ENCODE peak calls at places on chromosomes 11 and 22, in ten cellular contexts. One of them, this sample, is unnamed.

GRCh38 chr11:57330029-57330428 is 5.3 kb upstream of the TNKS1BP1 start:
- DNase-seq in cardiac muscle cell: no peak
- DNase-seq in IMR-90: no peak
- DNase-seq in A549: no peak
- DNase-seq in colonic mucosa: no peak
- DNase-seq in heart right ventricle: no peak
- DNase-seq in fibroblast of mammary gland: no peak
- DNase-seq in keratinocyte: no peak
- DNase-seq in AG09309: no peak
- DNase-seq in Caco-2: no peak
- DNase-seq in this sample: no peak

GRCh38 chr22:19825904-19826618 is 28.6 kb downstream of the GNB1L start:
- DNase-seq in A549: no peak
- DNase-seq in AG09309: no peak
- DNase-seq in keratinocyte: no peak
- DNase-seq in fibroblast of mammary gland: no peak
- DNase-seq in Caco-2: no peak
- DNase-seq in colonic mucosa: peak
- DNase-seq in heart right ventricle: no peak
- DNase-seq in IMR-90: no peak
- DNase-seq in cardiac muscle cell: no peak
- DNase-seq in this sample: no peak

GRCh38 chr11:69319255-69320106 is 25.5 kb downstream of the MYEOV start:
- DNase-seq in IMR-90: no peak
- DNase-seq in fibroblast of mammary gland: no peak
- DNase-seq in keratinocyte: no peak
- DNase-seq in AG09309: no peak
- DNase-seq in Caco-2: peak
- DNase-seq in A549: no peak
- DNase-seq in cardiac muscle cell: no peak
- DNase-seq in heart right ventricle: no peak
- DNase-seq in colonic mucosa: no peak
- DNase-seq in this sample: no peak

GRCh38 chr11:15006139-15006759 is 34.1 kb upstream of the CALCA start:
- DNase-seq in IMR-90: peak
- DNase-seq in Caco-2: no peak
- DNase-seq in fibroblast of mammary gland: peak
- DNase-seq in AG09309: peak
- DNase-seq in colonic mucosa: no peak
- DNase-seq in A549: peak
- DNase-seq in keratinocyte: peak
- DNase-seq in heart right ventricle: no peak
- DNase-seq in cardiac muscle cell: peak
- DNase-seq in this sample: peak

GRCh38 chr11:1869427-1870325 is 16.8 kb downstream of the LSP1 start:
- DNase-seq in IMR-90: no peak
- DNase-seq in A549: peak
- DNase-seq in cardiac muscle cell: no peak
- DNase-seq in heart right ventricle: peak
- DNase-seq in AG09309: no peak
- DNase-seq in keratinocyte: no peak
- DNase-seq in fibroblast of mammary gland: no peak
- DNase-seq in Caco-2: no peak
- DNase-seq in colonic mucosa: no peak
- DNase-seq in this sample: no peak

GRCh38 chr11:68260484-68260883 is 11.3 kb downstream of the C11orf24 start:
- DNase-seq in Caco-2: no peak
- DNase-seq in colonic mucosa: no peak
- DNase-seq in IMR-90: no peak
- DNase-seq in cardiac muscle cell: no peak
- DNase-seq in AG09309: no peak
- DNase-seq in A549: no peak
- DNase-seq in keratinocyte: no peak
- DNase-seq in heart right ventricle: no peak
- DNase-seq in fibroblast of mammary gland: no peak
- DNase-seq in this sample: no peak

GRCh38 chr11:2944953-2945756 is 15.9 kb upstream of the PHLDA2 start:
- DNase-seq in fibroblast of mammary gland: peak
- DNase-seq in Caco-2: no peak
- DNase-seq in cardiac muscle cell: peak
- DNase-seq in keratinocyte: no peak
- DNase-seq in colonic mucosa: peak
- DNase-seq in A549: no peak
- DNase-seq in IMR-90: peak
- DNase-seq in heart right ventricle: peak
- DNase-seq in AG09309: peak
- DNase-seq in this sample: no peak

GRCh38 chr11:14414470-14415461 is 55.8 kb upstream of the RRAS2 start:
- DNase-seq in fibroblast of mammary gland: peak
- DNase-seq in cardiac muscle cell: peak
- DNase-seq in keratinocyte: no peak
- DNase-seq in IMR-90: peak
- DNase-seq in A549: no peak
- DNase-seq in AG09309: no peak
- DNase-seq in heart right ventricle: no peak
- DNase-seq in Caco-2: no peak
- DNase-seq in colonic mucosa: no peak
- DNase-seq in this sample: no peak

GRCh38 chr11:11022126-11022730 is 164.4 kb upstream of the ZBED5 start:
- DNase-seq in keratinocyte: no peak
- DNase-seq in A549: peak
- DNase-seq in fibroblast of mammary gland: peak
- DNase-seq in colonic mucosa: peak
- DNase-seq in IMR-90: peak
- DNase-seq in Caco-2: no peak
- DNase-seq in heart right ventricle: no peak
- DNase-seq in AG09309: no peak
- DNase-seq in cardiac muscle cell: peak
- DNase-seq in this sample: no peak
- TF ChIP-seq CTCF in keratinocyte: no peak
- TF ChIP-seq CTCF in A549: peak
- TF ChIP-seq CTCF in fibroblast of mammary gland: peak
- TF ChIP-seq CTCF in colonic mucosa: peak
- TF ChIP-seq CTCF in IMR-90: peak
- TF ChIP-seq CTCF in Caco-2: peak
- TF ChIP-seq CTCF in heart right ventricle: peak
- TF ChIP-seq CTCF in AG09309: peak
- TF ChIP-seq CTCF in cardiac muscle cell: peak
- TF ChIP-seq CTCF in this sample: peak

GRCh38 chr11:34052036-34052607 is 591 bp downstream of the CAPRIN1 start:
- DNase-seq in keratinocyte: no peak
- DNase-seq in Caco-2: peak
- DNase-seq in fibroblast of mammary gland: peak
- DNase-seq in AG09309: peak
- DNase-seq in cardiac muscle cell: peak
- DNase-seq in IMR-90: peak
- DNase-seq in A549: peak
- DNase-seq in colonic mucosa: peak
- DNase-seq in heart right ventricle: peak
- DNase-seq in this sample: peak

GRCh38 chr11:34053161-34053686 is 1.7 kb downstream of the CAPRIN1 start:
- DNase-seq in A549: peak
- DNase-seq in IMR-90: peak
- DNase-seq in Caco-2: peak
- DNase-seq in keratinocyte: no peak
- DNase-seq in colonic mucosa: peak
- DNase-seq in fibroblast of mammary gland: peak
- DNase-seq in cardiac muscle cell: peak
- DNase-seq in AG09309: no peak
- DNase-seq in heart right ventricle: peak
- DNase-seq in this sample: no peak

GRCh38 chr11:34056672-34057071 is 5.1 kb downstream of the CAPRIN1 start:
- DNase-seq in heart right ventricle: no peak
- DNase-seq in A549: no peak
- DNase-seq in keratinocyte: no peak
- DNase-seq in IMR-90: no peak
- DNase-seq in colonic mucosa: no peak
- DNase-seq in Caco-2: no peak
- DNase-seq in cardiac muscle cell: no peak
- DNase-seq in fibroblast of mammary gland: no peak
- DNase-seq in AG09309: no peak
- DNase-seq in this sample: no peak

GRCh38 chr11:34052608-34053160 is 1.2 kb downstream of the CAPRIN1 start:
- DNase-seq in AG09309: no peak
- DNase-seq in heart right ventricle: no peak
- DNase-seq in keratinocyte: no peak
- DNase-seq in Caco-2: peak
- DNase-seq in fibroblast of mammary gland: no peak
- DNase-seq in A549: peak
- DNase-seq in cardiac muscle cell: no peak
- DNase-seq in colonic mucosa: peak
- DNase-seq in IMR-90: no peak
- DNase-seq in this sample: no peak

DNA sequence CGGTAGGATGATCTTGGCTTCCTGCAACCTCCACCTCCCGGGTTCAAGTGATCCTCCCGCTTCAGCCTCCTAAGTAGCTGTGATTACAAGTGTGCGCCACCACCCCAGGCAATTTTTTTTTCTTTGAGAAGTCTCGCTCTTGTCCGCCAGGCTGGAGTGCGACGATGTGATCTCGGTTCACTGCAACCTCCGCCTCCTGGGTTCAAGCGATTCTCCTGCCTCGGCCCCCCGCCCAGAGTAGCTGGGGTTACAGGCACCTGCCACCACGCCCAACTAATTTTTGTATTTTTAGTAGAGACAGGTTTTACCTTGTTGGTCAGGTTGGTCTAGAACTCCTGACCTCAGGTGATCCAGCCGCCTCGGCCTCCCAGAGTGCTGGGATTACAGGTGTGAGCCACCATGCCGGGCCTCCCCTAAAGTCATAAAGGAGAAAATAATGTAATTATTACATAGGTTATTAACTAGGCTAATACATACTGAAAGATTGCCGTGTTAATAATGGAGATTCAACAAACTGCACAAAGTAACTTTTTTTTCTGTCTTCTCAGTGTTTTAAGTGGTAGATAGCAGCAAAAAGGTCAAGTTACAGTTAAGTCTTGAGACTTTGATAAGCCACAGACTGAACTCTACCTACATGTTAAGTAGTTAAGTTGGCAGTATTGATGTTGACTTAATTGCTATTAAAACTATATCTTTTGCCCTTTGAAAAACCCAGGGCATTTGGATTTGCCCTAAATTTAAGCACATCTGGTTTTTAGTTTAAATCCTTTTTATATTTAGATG is 3.9 kb downstream of the CAPRIN1 start:
- DNase-seq in cardiac muscle cell: no peak
- DNase-seq in keratinocyte: no peak
- DNase-seq in heart right ventricle: no peak
- DNase-seq in colonic mucosa: no peak
- DNase-seq in AG09309: no peak
- DNase-seq in IMR-90: no peak
- DNase-seq in A549: no peak
- DNase-seq in Caco-2: no peak
- DNase-seq in fibroblast of mammary gland: no peak
- DNase-seq in this sample: no peak
- H3K4me3 ChIP-seq in cardiac muscle cell: peak
- H3K4me3 ChIP-seq in keratinocyte: no peak
- H3K4me3 ChIP-seq in heart right ventricle: no peak
- H3K4me3 ChIP-seq in colonic mucosa: no peak
- H3K4me3 ChIP-seq in AG09309: no peak
- H3K4me3 ChIP-seq in IMR-90: no peak
- H3K4me3 ChIP-seq in A549: no peak
- H3K4me3 ChIP-seq in Caco-2: no peak
- H3K4me3 ChIP-seq in fibroblast of mammary gland: no peak
- H3K4me3 ChIP-seq in this sample: no peak

GRCh38 chr11:6474423-6474792 is 667 bp upstream of the TRIM3 start:
- DNase-seq in cardiac muscle cell: no peak
- DNase-seq in colonic mucosa: no peak
- DNase-seq in heart right ventricle: no peak
- DNase-seq in fibroblast of mammary gland: no peak
- DNase-seq in keratinocyte: no peak
- DNase-seq in Caco-2: no peak
- DNase-seq in AG09309: no peak
- DNase-seq in IMR-90: no peak
- DNase-seq in A549: no peak
- DNase-seq in this sample: no peak

GRCh38 chr11:6472934-6473333 is 807 bp downstream of the TRIM3 start:
- DNase-seq in fibroblast of mammary gland: no peak
- DNase-seq in Caco-2: no peak
- DNase-seq in keratinocyte: no peak
- DNase-seq in colonic mucosa: no peak
- DNase-seq in A549: no peak
- DNase-seq in heart right ventricle: no peak
- DNase-seq in IMR-90: no peak
- DNase-seq in AG09309: no peak
- DNase-seq in cardiac muscle cell: no peak
- DNase-seq in this sample: no peak

GRCh38 chr11:6475936-6476335 is 2.2 kb upstream of the TRIM3 start:
- DNase-seq in keratinocyte: no peak
- DNase-seq in cardiac muscle cell: no peak
- DNase-seq in Caco-2: no peak
- DNase-seq in IMR-90: no peak
- DNase-seq in fibroblast of mammary gland: peak
- DNase-seq in heart right ventricle: no peak
- DNase-seq in colonic mucosa: no peak
- DNase-seq in AG09309: no peak
- DNase-seq in A549: no peak
- DNase-seq in this sample: peak

GRCh38 chr11:6474806-6475500 is 1.2 kb upstream of the TRIM3 start:
- DNase-seq in fibroblast of mammary gland: no peak
- DNase-seq in A549: no peak
- DNase-seq in keratinocyte: no peak
- DNase-seq in IMR-90: peak
- DNase-seq in AG09309: no peak
- DNase-seq in cardiac muscle cell: no peak
- DNase-seq in heart right ventricle: no peak
- DNase-seq in colonic mucosa: no peak
- DNase-seq in Caco-2: no peak
- DNase-seq in this sample: no peak

GRCh38 chr11:6473481-6474422 is at the start of gene TRIM3:
- DNase-seq in heart right ventricle: peak
- DNase-seq in Caco-2: peak
- DNase-seq in fibroblast of mammary gland: peak
- DNase-seq in keratinocyte: peak
- DNase-seq in AG09309: peak
- DNase-seq in A549: peak
- DNase-seq in IMR-90: peak
- DNase-seq in colonic mucosa: peak
- DNase-seq in cardiac muscle cell: peak
- DNase-seq in this sample: peak
- TF ChIP-seq CTCF in heart right ventricle: peak
- TF ChIP-seq CTCF in Caco-2: no peak
- TF ChIP-seq CTCF in fibroblast of mammary gland: peak
- TF ChIP-seq CTCF in keratinocyte: peak
- TF ChIP-seq CTCF in AG09309: peak
- TF ChIP-seq CTCF in A549: peak
- TF ChIP-seq CTCF in IMR-90: peak
- TF ChIP-seq CTCF in colonic mucosa: no peak
- TF ChIP-seq CTCF in cardiac muscle cell: peak
- TF ChIP-seq CTCF in this sample: peak

DNA sequence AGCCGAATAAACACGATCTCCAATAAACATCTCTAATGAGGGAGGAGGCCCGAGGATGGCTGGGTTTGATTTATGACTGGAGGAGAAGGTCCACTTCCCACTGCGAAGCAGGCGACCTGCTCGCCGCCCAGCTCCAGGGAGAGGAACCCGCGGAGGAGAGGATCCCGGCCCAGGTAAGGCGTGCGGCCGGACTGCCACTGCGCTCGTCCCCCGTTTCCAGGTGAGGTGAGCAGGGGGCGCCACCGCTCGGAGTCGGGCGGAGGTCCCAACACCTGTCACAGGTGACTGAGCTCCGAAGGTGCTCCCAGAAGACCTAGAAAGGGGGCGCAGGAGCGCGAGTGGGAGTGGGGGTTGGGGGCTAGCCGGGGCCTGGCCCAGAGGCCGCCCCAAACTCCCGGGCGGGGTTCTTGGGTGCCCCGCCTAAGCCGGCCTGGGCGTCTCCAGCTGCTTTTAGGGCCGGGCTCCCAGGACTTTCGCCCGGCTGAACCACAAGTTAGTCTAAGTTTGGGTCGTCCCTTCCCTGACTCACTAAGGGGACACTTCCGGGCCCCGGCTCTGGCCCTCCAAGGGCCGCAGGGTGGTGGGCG is 5.4 kb upstream of the PAX6 start:
- DNase-seq in Caco-2: no peak
- DNase-seq in cardiac muscle cell: no peak
- DNase-seq in heart right ventricle: no peak
- DNase-seq in IMR-90: no peak
- DNase-seq in keratinocyte: no peak
- DNase-seq in A549: no peak
- DNase-seq in fibroblast of mammary gland: no peak
- DNase-seq in AG09309: no peak
- DNase-seq in colonic mucosa: peak
- DNase-seq in this sample: no peak
- H3K4me3 ChIP-seq in Caco-2: peak
- H3K4me3 ChIP-seq in cardiac muscle cell: no peak
- H3K4me3 ChIP-seq in heart right ventricle: peak
- H3K4me3 ChIP-seq in IMR-90: no peak
- H3K4me3 ChIP-seq in keratinocyte: peak
- H3K4me3 ChIP-seq in A549: peak
- H3K4me3 ChIP-seq in fibroblast of mammary gland: no peak
- H3K4me3 ChIP-seq in AG09309: no peak
- H3K4me3 ChIP-seq in colonic mucosa: peak
- H3K4me3 ChIP-seq in this sample: no peak